ENCODE peak calls at places on chromosomes 16 and 17, in eight cellular contexts. H is adipocyte, Z is right lobe of liver, J is midbrain, Y is posterior cingulate gyrus, K is lower leg skin, F is progenitor cell of endocrine pancreas, W is anterior cingulate cortex. X is an unnamed sample.

GRCh38 chr17:28896884-28897768 is at the start of gene FLOT2:
- DNase-seq in H (peak; percentile 81), Z (peak; percentile 83), J (peak; percentile 29), Y (peak; percentile 47), K (peak; percentile 94), F (peak; percentile 53), W (peak; percentile 44), X (no peak)

GRCh38 chr17:29059281-29059680 is 16.3 kb downstream of the PIPOX start:
- DNase-seq in H (peak; percentile 35), Z (no peak), J (no peak), Y (no peak), K (no peak), F (no peak), W (no peak), X (no peak)

GRCh38 chr17:45246861-45247428 is 14.9 kb downstream of the SPATA32 start:
- DNase-seq in H (peak; percentile 32), Z (no peak), J (no peak), Y (no peak), K (no peak), F (peak; percentile 58), W (no peak), X (no peak)

GRCh38 chr16:11462861-11463260 is 117.6 kb downstream of the RMI2 start:
- DNase-seq in H (no peak), Z (no peak), J (no peak), Y (no peak), K (no peak), F (no peak), W (no peak), X (no peak)

GRCh38 chr17:66946251-66946650 is 18.3 kb upstream of the CACNG4 start:
- DNase-seq in H (no peak), Z (no peak), J (no peak), Y (no peak), K (no peak), F (no peak), W (no peak), X (no peak)

GRCh38 chr16:4388275-4389021 is 16.8 kb downstream of the VASN start:
- DNase-seq in H (peak; percentile 46), Z (no peak), J (no peak), Y (no peak), K (no peak), F (no peak), W (no peak), X (no peak)

GRCh38 chr16:68992521-68992920 is 112.9 kb upstream of the HAS3 start:
- DNase-seq in H (peak; percentile 72), Z (no peak), J (no peak), Y (no peak), K (no peak), F (no peak), W (no peak), X (peak; percentile 58)

GRCh38 chr17:33038740-33039139 is 47.1 kb downstream of the SPACA3 start:
- DNase-seq in H (no peak), Z (no peak), J (peak; percentile 46), Y (peak; percentile 58), K (no peak), F (peak; percentile 60), W (peak; percentile 4), X (no peak)

GRCh38 chr16:73290258-73290657 is 242.3 kb upstream of the ZFHX3 start:
- DNase-seq in H (no peak), Z (no peak), J (no peak), Y (no peak), K (no peak), F (no peak), W (no peak), X (no peak)

GRCh38 chr17:67016039-67016762 is 28.2 kb upstream of the CACNG1 start:
- DNase-seq in H (no peak), Z (no peak), J (no peak), Y (no peak), K (no peak), F (no peak), W (no peak), X (no peak)

X was measured in HS-5.